ENCODE peak calls at places on chromosome 1, in six cellular contexts. One of them, this sample, is unnamed.
A peak's percentile ranks its signal among the peaks of the same experiment; 100 is the strongest.

GRCh38 chr1:207049514-207049913 is 1.5 kb downstream of the YOD1 start:
- DNase-seq in uterus: no peak
- DNase-seq in cardiac fibroblast: no peak
- DNase-seq in lung: no peak
- DNase-seq in thoracic aorta: no peak
- DNase-seq in RWPE1: no peak
- DNase-seq in this sample: no peak

GRCh38 chr1:31704261-31705079 is 653 bp upstream of the COL16A1 start:
- DNase-seq in thoracic aorta: no peak
- DNase-seq in uterus: peak; percentile 61
- DNase-seq in RWPE1: no peak
- DNase-seq in lung: no peak
- DNase-seq in cardiac fibroblast: peak; percentile 66
- DNase-seq in this sample: no peak

GRCh38 chr1:152049291-152050073 is 12.7 kb upstream of the S100A11 start:
- DNase-seq in lung: no peak
- DNase-seq in cardiac fibroblast: peak; percentile 90
- DNase-seq in RWPE1: peak; percentile 26
- DNase-seq in thoracic aorta: no peak
- DNase-seq in uterus: no peak
- DNase-seq in this sample: no peak

GRCh38 chr1:189323090-189323489 is 1154.6 kb downstream of the BRINP3 start:
- DNase-seq in uterus: no peak
- DNase-seq in lung: no peak
- DNase-seq in thoracic aorta: no peak
- DNase-seq in cardiac fibroblast: no peak
- DNase-seq in RWPE1: no peak
- DNase-seq in this sample: no peak

GRCh38 chr1:176691251-176692228 is 228.6 kb downstream of the PAPPA2 start:
- DNase-seq in RWPE1: peak; percentile 42
- DNase-seq in lung: no peak
- DNase-seq in thoracic aorta: no peak
- DNase-seq in uterus: no peak
- DNase-seq in cardiac fibroblast: peak; percentile 53
- DNase-seq in this sample: no peak

GRCh38 chr1:9703681-9704080 is 52.1 kb downstream of the PIK3CD start:
- DNase-seq in thoracic aorta: no peak
- DNase-seq in uterus: no peak
- DNase-seq in lung: no peak
- DNase-seq in RWPE1: no peak
- DNase-seq in cardiac fibroblast: no peak
- DNase-seq in this sample: no peak

GRCh38 chr1:171913385-171913784 is 72.1 kb downstream of the DNM3 start:
- DNase-seq in cardiac fibroblast: peak; percentile 47
- DNase-seq in RWPE1: peak; percentile 36
- DNase-seq in lung: no peak
- DNase-seq in uterus: no peak
- DNase-seq in thoracic aorta: no peak
- DNase-seq in this sample: no peak

GRCh38 chr1:108357802-108358201 is 92.3 kb upstream of the NBPF6 start:
- DNase-seq in lung: no peak
- DNase-seq in uterus: no peak
- DNase-seq in cardiac fibroblast: no peak
- DNase-seq in RWPE1: no peak
- DNase-seq in thoracic aorta: no peak
- DNase-seq in this sample: no peak

GRCh38 chr1:67766117-67766978 is 66.9 kb downstream of the GNG12 start:
- DNase-seq in uterus: peak; percentile 63
- DNase-seq in lung: no peak
- DNase-seq in RWPE1: peak; percentile 54
- DNase-seq in cardiac fibroblast: peak; percentile 93
- DNase-seq in thoracic aorta: peak; percentile 51
- DNase-seq in this sample: no peak

GRCh38 chr1:153649867-153650235 is 8.7 kb upstream of the SNAPIN start:
- DNase-seq in RWPE1: no peak
- DNase-seq in uterus: no peak
- DNase-seq in cardiac fibroblast: no peak
- DNase-seq in lung: no peak
- DNase-seq in thoracic aorta: no peak
- DNase-seq in this sample: no peak

GRCh38 chr1:227586733-227587132 is 23.4 kb downstream of the ZNF678 start:
- DNase-seq in lung: no peak
- DNase-seq in thoracic aorta: no peak
- DNase-seq in uterus: no peak
- DNase-seq in cardiac fibroblast: no peak
- DNase-seq in RWPE1: no peak
- DNase-seq in this sample: no peak

GRCh38 chr1:45669859-45670655 is 16.3 kb downstream of the GPBP1L1 start:
- DNase-seq in thoracic aorta: no peak
- DNase-seq in RWPE1: no peak
- DNase-seq in cardiac fibroblast: peak; percentile 58
- DNase-seq in uterus: no peak
- DNase-seq in lung: no peak
- DNase-seq in this sample: no peak

GRCh38 chr1:213666113-213666512 is 321.7 kb upstream of the PROX1 start:
- DNase-seq in lung: no peak
- DNase-seq in uterus: no peak
- DNase-seq in cardiac fibroblast: no peak
- DNase-seq in thoracic aorta: no peak
- DNase-seq in RWPE1: no peak
- DNase-seq in this sample: no peak

GRCh38 chr1:35847935-35848565 is 35.0 kb upstream of the AGO1 start:
- DNase-seq in cardiac fibroblast: no peak
- DNase-seq in lung: no peak
- DNase-seq in RWPE1: no peak
- DNase-seq in uterus: no peak
- DNase-seq in thoracic aorta: no peak
- DNase-seq in this sample: no peak
- TF ChIP-seq CTCF in cardiac fibroblast: no peak
- TF ChIP-seq CTCF in lung: no peak
- TF ChIP-seq CTCF in RWPE1: no peak
- TF ChIP-seq CTCF in uterus: no peak
- TF ChIP-seq CTCF in thoracic aorta: no peak
- TF ChIP-seq CTCF in this sample: no peak

GRCh38 chr1:61436016-61436415 is 288.9 kb downstream of the TM2D1 start:
- DNase-seq in cardiac fibroblast: no peak
- DNase-seq in uterus: no peak
- DNase-seq in thoracic aorta: no peak
- DNase-seq in lung: no peak
- DNase-seq in RWPE1: no peak
- DNase-seq in this sample: no peak
- TF ChIP-seq CTCF in cardiac fibroblast: peak; percentile 4
- TF ChIP-seq CTCF in uterus: no peak
- TF ChIP-seq CTCF in thoracic aorta: no peak
- TF ChIP-seq CTCF in lung: no peak
- TF ChIP-seq CTCF in RWPE1: no peak
- TF ChIP-seq CTCF in this sample: no peak

GRCh38 chr1:110339427-110340206 is 440 bp downstream of the RBM15 start:
- DNase-seq in uterus: no peak
- DNase-seq in lung: peak; percentile 56
- DNase-seq in RWPE1: peak; percentile 33
- DNase-seq in thoracic aorta: peak; percentile 21
- DNase-seq in cardiac fibroblast: peak; percentile 66
- DNase-seq in this sample: no peak

GRCh38 chr1:110339040-110339426 is at the start of gene RBM15:
- DNase-seq in lung: peak; percentile 98
- DNase-seq in cardiac fibroblast: peak; percentile 100
- DNase-seq in thoracic aorta: peak; percentile 98
- DNase-seq in RWPE1: peak; percentile 99
- DNase-seq in uterus: peak; percentile 98
- DNase-seq in this sample: peak; percentile 97

GRCh38 chr1:110341146-110341871 is 2.1 kb downstream of the RBM15 start:
- DNase-seq in thoracic aorta: no peak
- DNase-seq in lung: no peak
- DNase-seq in cardiac fibroblast: no peak
- DNase-seq in RWPE1: no peak
- DNase-seq in uterus: no peak
- DNase-seq in this sample: peak; percentile 54

GRCh38 chr1:110338200-110339039 is 757 bp upstream of the RBM15 start:
- DNase-seq in lung: peak; percentile 96
- DNase-seq in uterus: peak; percentile 95
- DNase-seq in thoracic aorta: peak; percentile 90
- DNase-seq in cardiac fibroblast: no peak
- DNase-seq in RWPE1: peak; percentile 99
- DNase-seq in this sample: peak; percentile 94

GRCh38 chr1:110340207-110340468 is 961 bp downstream of the RBM15 start:
- DNase-seq in cardiac fibroblast: peak; percentile 15
- DNase-seq in uterus: peak; percentile 19
- DNase-seq in thoracic aorta: no peak
- DNase-seq in RWPE1: no peak
- DNase-seq in lung: no peak
- DNase-seq in this sample: no peak
- TF ChIP-seq CTCF in cardiac fibroblast: no peak
- TF ChIP-seq CTCF in uterus: no peak
- TF ChIP-seq CTCF in thoracic aorta: no peak
- TF ChIP-seq CTCF in RWPE1: no peak
- TF ChIP-seq CTCF in lung: no peak
- TF ChIP-seq CTCF in this sample: no peak

GRCh38 chr1:53682881-53683280 is 56.1 kb downstream of the GLIS1 start:
- DNase-seq in lung: no peak
- DNase-seq in RWPE1: no peak
- DNase-seq in thoracic aorta: no peak
- DNase-seq in cardiac fibroblast: no peak
- DNase-seq in uterus: no peak
- DNase-seq in this sample: no peak
- TF ChIP-seq CTCF in lung: no peak
- TF ChIP-seq CTCF in RWPE1: no peak
- TF ChIP-seq CTCF in thoracic aorta: no peak
- TF ChIP-seq CTCF in cardiac fibroblast: no peak
- TF ChIP-seq CTCF in uterus: no peak
- TF ChIP-seq CTCF in this sample: no peak

GRCh38 chr1:209207701-209208286 is 375.7 kb upstream of the CAMK1G start:
- DNase-seq in lung: peak; percentile 46
- DNase-seq in cardiac fibroblast: peak; percentile 64
- DNase-seq in thoracic aorta: no peak
- DNase-seq in uterus: peak; percentile 51
- DNase-seq in RWPE1: peak; percentile 66
- DNase-seq in this sample: peak; percentile 83
- TF ChIP-seq CTCF in lung: peak; percentile 3
- TF ChIP-seq CTCF in cardiac fibroblast: peak; percentile 81
- TF ChIP-seq CTCF in thoracic aorta: peak; percentile 74
- TF ChIP-seq CTCF in uterus: peak; percentile 64
- TF ChIP-seq CTCF in RWPE1: peak; percentile 92
- TF ChIP-seq CTCF in this sample: peak; percentile 92

DNA sequence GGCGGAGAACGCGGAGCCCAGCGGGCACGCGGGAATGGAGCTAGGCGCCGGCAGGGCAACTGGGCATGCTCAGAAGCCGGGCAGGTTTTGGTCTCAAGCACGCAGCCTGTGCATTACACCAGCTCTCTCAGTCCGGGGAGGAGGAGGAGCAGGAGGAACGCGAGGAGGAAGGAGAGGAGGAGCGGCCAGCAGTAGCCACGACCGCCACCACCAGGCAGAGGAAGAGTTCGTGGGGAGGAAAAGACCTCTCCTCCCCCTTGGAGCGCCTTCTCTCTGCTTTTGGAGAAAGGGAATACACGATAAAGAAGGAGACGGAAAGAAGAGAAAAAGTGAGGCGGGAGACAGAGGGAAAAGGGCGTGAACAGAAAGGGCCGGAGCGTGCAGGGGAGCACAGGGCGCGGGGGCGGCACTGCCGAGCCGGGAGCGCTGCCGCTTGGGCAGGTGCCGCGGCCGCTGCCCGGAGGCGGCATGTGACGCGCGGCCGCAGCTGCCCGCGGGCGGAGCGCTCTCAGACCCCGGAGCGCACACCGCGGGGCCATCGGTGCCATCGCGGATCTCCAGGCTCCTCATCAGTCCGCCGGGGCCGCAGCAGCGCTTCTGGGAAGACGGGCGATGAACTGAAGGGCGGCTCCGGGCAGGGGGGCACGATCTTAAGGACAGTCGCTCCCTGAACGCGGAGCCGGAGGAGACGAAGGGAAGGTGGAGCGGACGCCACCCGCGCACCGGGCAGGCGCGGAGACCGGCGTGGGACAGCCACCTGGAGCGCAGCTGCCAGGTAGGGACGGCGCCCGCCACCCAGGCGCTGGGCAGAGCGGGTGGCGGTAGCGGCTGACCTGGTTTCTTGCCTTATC is at the start of gene CHRM3:
- DNase-seq in RWPE1: peak; percentile 59
- DNase-seq in thoracic aorta: no peak
- DNase-seq in cardiac fibroblast: peak; percentile 3
- DNase-seq in uterus: peak; percentile 29
- DNase-seq in lung: peak; percentile 77
- DNase-seq in this sample: peak; percentile 75
- TF ChIP-seq CTCF in RWPE1: peak; percentile 30
- TF ChIP-seq CTCF in thoracic aorta: no peak
- TF ChIP-seq CTCF in cardiac fibroblast: no peak
- TF ChIP-seq CTCF in uterus: no peak
- TF ChIP-seq CTCF in lung: no peak
- TF ChIP-seq CTCF in this sample: peak; percentile 38

GRCh38 chr1:2822621-2823145 is 21.2 kb upstream of the TTC34 start:
- DNase-seq in cardiac fibroblast: no peak
- DNase-seq in RWPE1: no peak
- DNase-seq in uterus: no peak
- DNase-seq in thoracic aorta: no peak
- DNase-seq in lung: no peak
- DNase-seq in this sample: no peak

GRCh38 chr1:2823921-2824660 is 22.6 kb upstream of the TTC34 start:
- DNase-seq in thoracic aorta: no peak
- DNase-seq in RWPE1: no peak
- DNase-seq in lung: no peak
- DNase-seq in cardiac fibroblast: no peak
- DNase-seq in uterus: no peak
- DNase-seq in this sample: no peak

GRCh38 chr1:2821373-2821955 is 20.0 kb upstream of the TTC34 start:
- DNase-seq in thoracic aorta: no peak
- DNase-seq in cardiac fibroblast: no peak
- DNase-seq in lung: no peak
- DNase-seq in RWPE1: no peak
- DNase-seq in uterus: no peak
- DNase-seq in this sample: no peak

GRCh38 chr1:2820731-2821372 is 19.4 kb upstream of the TTC34 start:
- DNase-seq in RWPE1: no peak
- DNase-seq in uterus: no peak
- DNase-seq in lung: no peak
- DNase-seq in cardiac fibroblast: no peak
- DNase-seq in thoracic aorta: no peak
- DNase-seq in this sample: no peak

GRCh38 chr1:2821970-2822620 is 20.6 kb upstream of the TTC34 start:
- DNase-seq in RWPE1: no peak
- DNase-seq in cardiac fibroblast: no peak
- DNase-seq in lung: no peak
- DNase-seq in thoracic aorta: no peak
- DNase-seq in uterus: no peak
- DNase-seq in this sample: no peak
- TF ChIP-seq CTCF in RWPE1: peak; percentile 11
- TF ChIP-seq CTCF in cardiac fibroblast: no peak
- TF ChIP-seq CTCF in lung: no peak
- TF ChIP-seq CTCF in thoracic aorta: peak; percentile 84
- TF ChIP-seq CTCF in uterus: no peak
- TF ChIP-seq CTCF in this sample: peak; percentile 34

DNA sequence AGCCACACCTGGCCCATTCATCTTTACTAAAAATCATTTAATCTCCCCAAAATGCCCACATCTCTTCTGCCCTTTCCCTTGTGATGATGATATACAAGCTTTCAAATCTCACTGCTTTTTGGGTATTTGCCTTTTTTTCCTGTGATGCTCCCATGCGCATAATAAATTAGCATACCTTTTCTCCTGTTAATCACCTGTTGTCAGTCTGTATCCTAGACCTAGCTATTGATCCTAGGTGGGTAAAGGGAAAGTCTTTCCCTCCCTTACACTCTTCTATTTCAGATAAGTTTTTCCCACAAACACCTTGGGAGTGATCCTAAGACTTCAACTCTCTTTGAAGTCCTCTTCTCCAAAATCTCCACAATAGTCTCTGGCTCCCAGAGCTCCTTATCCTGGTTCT is 12.0 kb upstream of the SLC35A3 start:
- DNase-seq in thoracic aorta: no peak
- DNase-seq in lung: no peak
- DNase-seq in RWPE1: no peak
- DNase-seq in uterus: no peak
- DNase-seq in cardiac fibroblast: no peak
- DNase-seq in this sample: no peak
- TF ChIP-seq CTCF in thoracic aorta: no peak
- TF ChIP-seq CTCF in lung: no peak
- TF ChIP-seq CTCF in RWPE1: no peak
- TF ChIP-seq CTCF in uterus: no peak
- TF ChIP-seq CTCF in cardiac fibroblast: no peak
- TF ChIP-seq CTCF in this sample: no peak